ENCODE peak calls at places on chromosome 19, in five cellular contexts. N, P, A, X and I are unnamed samples.

GRCh38 chr19:54558339-54558738 is 15.3 kb upstream of the LILRA2 start:
- DNase-seq in N (no peak), P (no peak), A (no peak), X (no peak), I (peak)

GRCh38 chr19:35342430-35342829 is 5.3 kb upstream of the FFAR1 start:
- DNase-seq in N (no peak), P (no peak), A (no peak), X (no peak), I (no peak)

GRCh38 chr19:35555301-35556005 is 8.0 kb downstream of the ATP4A start:
- DNase-seq in N (peak), P (peak), A (no peak), X (no peak), I (peak)

GRCh38 chr19:39389621-39390414 is 1.1 kb downstream of the PAF1 start:
- DNase-seq in N (no peak), P (no peak), A (no peak), X (no peak), I (no peak)

GRCh38 chr19:14472202-14472961 is 2.8 kb downstream of the PTGER1 start:
- DNase-seq in N (peak), P (no peak), A (no peak), X (peak), I (peak)

GRCh38 chr19:43464089-43464775 is 1.2 kb downstream of the LYPD3 start:
- DNase-seq in N (no peak), P (no peak), A (no peak), X (peak), I (no peak)

GRCh38 chr19:40640744-40641143 is 39.6 kb downstream of the LTBP4 start:
- DNase-seq in N (no peak), P (peak), A (no peak), X (no peak), I (no peak)

GRCh38 chr19:41702208-41702651 is 6.2 kb upstream of the CEACAM5 start:
- DNase-seq in N (peak), P (peak), A (no peak), X (no peak), I (peak)

GRCh38 chr19:17871878-17872250 is at the start of gene SLC5A5:
- DNase-seq in N (no peak), P (no peak), A (no peak), X (no peak), I (no peak)

GRCh38 chr19:39637891-39638290 is 17.8 kb upstream of the LGALS16 start:
- DNase-seq in N (no peak), P (no peak), A (no peak), X (no peak), I (no peak)

GRCh38 chr19:49017666-49018351 is 918 bp upstream of the LHB start:
- DNase-seq in N (peak), P (peak), A (no peak), X (no peak), I (no peak)

GRCh38 chr19:7911509-7912143 is 3.0 kb upstream of the TGFBR3L start:
- DNase-seq in N (no peak), P (no peak), A (no peak), X (no peak), I (no peak)

GRCh38 chr19:15448778-15449619 is 757 bp downstream of the WIZ start:
- DNase-seq in N (no peak), P (no peak), A (no peak), X (no peak), I (no peak)

GRCh38 chr19:13986348-13986904 is 19.7 kb downstream of the RFX1 start:
- DNase-seq in N (peak), P (no peak), A (no peak), X (peak), I (no peak)

GRCh38 chr19:30327331-30327730 is 44.9 kb upstream of the ZNF536 start:
- DNase-seq in N (no peak), P (no peak), A (no peak), X (no peak), I (no peak)

GRCh38 chr19:45296365-45296764 is 26.3 kb downstream of the CKM start:
- DNase-seq in N (no peak), P (no peak), A (no peak), X (no peak), I (no peak)

GRCh38 chr19:5078666-5079409 is 109.9 kb downstream of the KDM4B start:
- DNase-seq in N (no peak), P (no peak), A (no peak), X (peak), I (no peak)

GRCh38 chr19:47719047-47719885 is 6.0 kb downstream of the EHD2 start:
- DNase-seq in N (peak), P (peak), A (peak), X (peak), I (peak)

GRCh38 chr19:10146142-10146541 is 26.4 kb upstream of the EIF3G start:
- DNase-seq in N (no peak), P (no peak), A (no peak), X (no peak), I (no peak)

GRCh38 chr19:40801449-40802299 is 2.7 kb downstream of the EGLN2 start:
- DNase-seq in N (no peak), P (no peak), A (no peak), X (peak), I (no peak)

GRCh38 chr19:54470276-54470887 is 2.7 kb downstream of the CDC42EP5 start:
- DNase-seq in N (no peak), P (no peak), A (no peak), X (no peak), I (no peak)

GRCh38 chr19:29431332-29431731 is 94.5 kb upstream of the VSTM2B start:
- DNase-seq in N (no peak), P (no peak), A (no peak), X (no peak), I (no peak)

GRCh38 chr19:3396881-3397265 is 30.5 kb downstream of the NFIC start:
- DNase-seq in N (no peak), P (no peak), A (no peak), X (no peak), I (no peak)

GRCh38 chr19:45323671-45324081 is 1.0 kb upstream of the CKM start:
- DNase-seq in N (no peak), P (no peak), A (no peak), X (no peak), I (no peak)

GRCh38 chr19:2815923-2816322 is 3.7 kb upstream of the ZNF554 start:
- DNase-seq in N (no peak), P (no peak), A (no peak), X (no peak), I (no peak)

GRCh38 chr19:10651821-10652220 is 2.3 kb upstream of the ILF3 start:
- DNase-seq in N (no peak), P (no peak), A (no peak), X (no peak), I (no peak)

GRCh38 chr19:53132231-53132991 is at the start of gene ZNF415:
- DNase-seq in N (peak), P (peak), A (peak), X (peak), I (no peak)

GRCh38 chr19:44998025-44998424 is 3.2 kb upstream of the RELB start:
- DNase-seq in N (no peak), P (no peak), A (no peak), X (no peak), I (no peak)

GRCh38 chr19:34589730-34590129 is 87.2 kb downstream of the SCGB2B2 start:
- DNase-seq in N (no peak), P (no peak), A (no peak), X (no peak), I (no peak)

GRCh38 chr19:1027020-1027952 is 878 bp downstream of the CNN2 start:
- DNase-seq in N (no peak), P (no peak), A (no peak), X (no peak), I (peak)

GRCh38 chr19:51142119-51142518 is at the start of gene SIGLEC7:
- DNase-seq in N (no peak), P (no peak), A (no peak), X (peak), I (no peak)

GRCh38 chr19:30356951-30357579 is 15.1 kb upstream of the ZNF536 start:
- DNase-seq in N (no peak), P (no peak), A (no peak), X (no peak), I (no peak)

GRCh38 chr19:9362905-9363304 is at the start of gene ZNF177:
- DNase-seq in N (no peak), P (peak), A (no peak), X (peak), I (no peak)

GRCh38 chr19:50377051-50377441 is 789 bp downstream of the NR1H2 start:
- DNase-seq in N (peak), P (no peak), A (no peak), X (no peak), I (peak)

GRCh38 chr19:14959263-14959662 is 18.0 kb downstream of the OR7C2 start:
- DNase-seq in N (no peak), P (no peak), A (no peak), X (no peak), I (no peak)

GRCh38 chr19:2495130-2495641 is 19.3 kb downstream of the GADD45B start:
- DNase-seq in N (peak), P (peak), A (no peak), X (no peak), I (peak)

GRCh38 chr19:44608391-44608821 is 5.0 kb upstream of the IGSF23 start:
- DNase-seq in N (peak), P (peak), A (peak), X (no peak), I (peak)

GRCh38 chr19:34976611-34977010 is 12.6 kb upstream of the ZNF792 start:
- DNase-seq in N (no peak), P (no peak), A (no peak), X (no peak), I (no peak)